ENCODE peak calls at places on chromosomes 11 and 22, in four cellular contexts. M is CD8-positive, alpha-beta memory T cell; H is mucosa of gallbladder; T is nephron progenitor cell. D is an unnamed sample.

GRCh38 chr22:18032455-18033101 is 8.2 kb upstream of the MICAL3 start:
- DNase-seq in T (no peak), M (no peak), H (no peak), D (no peak)

GRCh38 chr11:128251140-128251539 is 336.2 kb downstream of the ETS1 start:
- DNase-seq in H (no peak), M (no peak), T (no peak), D (no peak)

GRCh38 chr22:41528132-41528766 is 16.0 kb downstream of the POLR3H start:
- DNase-seq in T (no peak), H (no peak), M (no peak), D (no peak)

GRCh38 chr11:111540114-111540920 is at the start of gene LAYN:
- DNase-seq in H (peak; percentile 49), T (peak; percentile 77), M (peak; percentile 63), D (peak; percentile 46)

GRCh38 chr11:2523821-2524391 is 79.1 kb downstream of the KCNQ1 start:
- DNase-seq in M (no peak), T (no peak), H (peak; percentile 7), D (peak; percentile 3)

GRCh38 chr11:32137263-32137662 is 46.4 kb downstream of the RCN1 start:
- DNase-seq in M (no peak), T (no peak), H (no peak), D (no peak)

GRCh38 chr11:68146704-68147474 is 25.7 kb upstream of the CHKA start:
- DNase-seq in T (no peak), M (no peak), H (peak; percentile 84), D (peak; percentile 84)

GRCh38 chr22:47282366-47282765 is 519.9 kb downstream of the TBC1D22A start:
- DNase-seq in T (no peak), H (no peak), M (no peak), D (no peak)

GRCh38 chr22:49767355-49768062 is 60.2 kb downstream of the BRD1 start:
- DNase-seq in M (peak; percentile 39), H (no peak), T (no peak), D (peak; percentile 13)

GRCh38 chr11:47924184-47924671 is 56.1 kb upstream of the PTPRJ start:
- DNase-seq in M (no peak), H (peak; percentile 39), T (no peak), D (no peak)

GRCh38 chr22:17131686-17132085 is 10.5 kb upstream of the TMEM121B start:
- DNase-seq in T (no peak), M (no peak), H (no peak), D (no peak)

GRCh38 chr11:27861706-27862430 is 161.6 kb upstream of the BDNF start:
- DNase-seq in T (no peak), H (no peak), M (no peak), D (no peak)

GRCh38 chr11:117144477-117145392 is 648 bp downstream of the PAFAH1B2 start:
- DNase-seq in M (peak; percentile 44), T (peak; percentile 18), H (peak; percentile 61), D (peak; percentile 61)

GRCh38 chr22:46974631-46975585 is 212.5 kb downstream of the TBC1D22A start:
- DNase-seq in T (no peak), H (no peak), M (no peak), D (no peak)

GRCh38 chr11:30585892-30586250 is 282 bp downstream of the MPPED2 start:
- DNase-seq in T (peak; percentile 78), M (no peak), H (peak; percentile 23), D (peak; percentile 9)

GRCh38 chr11:78840623-78841022 is 266.0 kb upstream of the NARS2 start:
- DNase-seq in T (no peak), M (no peak), H (no peak), D (no peak)

GRCh38 chr11:127766734-127767133 is 766.2 kb upstream of the KIRREL3 start:
- DNase-seq in H (no peak), M (no peak), T (no peak), D (no peak)

GRCh38 chr22:31241200-31241599 is 29.1 kb downstream of the LIMK2 start:
- DNase-seq in T (no peak), M (no peak), H (no peak), D (no peak)

GRCh38 chr22:41833369-41834004 is 582 bp downstream of the SREBF2 start:
- DNase-seq in H (peak; percentile 33), M (peak; percentile 53), T (peak; percentile 64), D (peak; percentile 57)

GRCh38 chr22:37079668-37080171 is 28.2 kb downstream of the KCTD17 start:
- DNase-seq in M (peak; percentile 90), T (no peak), H (peak; percentile 52), D (peak; percentile 48)

GRCh38 chr11:75388386-75389275 is 10.7 kb upstream of the RPS3 start:
- DNase-seq in H (peak; percentile 69), T (peak; percentile 60), M (peak; percentile 69), D (peak; percentile 73)

GRCh38 chr22:17922925-17923898 is 101.1 kb downstream of the MICAL3 start:
- DNase-seq in H (no peak), T (no peak), M (no peak), D (no peak)

GRCh38 chr11:26587073-26587472 is 15.0 kb upstream of the MUC15 start:
- DNase-seq in H (no peak), T (no peak), M (no peak), D (no peak)

GRCh38 chr22:48950151-48950915 is 877.3 kb downstream of the BRD1 start:
- DNase-seq in M (no peak), T (peak; percentile 45), H (peak; percentile 8), D (peak; percentile 4)

GRCh38 chr11:26993965-26994446 is at the start of gene FIBIN:
- DNase-seq in H (no peak), M (no peak), T (peak; percentile 49), D (peak; percentile 10)

GRCh38 chr11:34988294-34989255 is 72.2 kb downstream of the PDHX start:
- DNase-seq in T (no peak), H (no peak), M (no peak), D (no peak)

GRCh38 chr22:26823966-26824365 is 166.6 kb downstream of the MIAT start:
- DNase-seq in T (no peak), H (no peak), M (no peak), D (no peak)

GRCh38 chr11:99522467-99523173 is 501.9 kb downstream of the CNTN5 start:
- DNase-seq in H (no peak), T (no peak), M (no peak), D (no peak)

D was measured in transverse colon.